ENCODE peak calls at places on chromosomes 7 and 10, in ten cellular contexts. One of them, this sample, is unnamed.

GRCh38 chr7:44278451-44279161 is 46.8 kb downstream of the CAMK2B start:
- DNase-seq in fibroblast of lung: peak; percentile 20
- DNase-seq in HCT116: no peak
- DNase-seq in colonic mucosa: no peak
- DNase-seq in endodermal cell: peak; percentile 32
- DNase-seq in kidney: peak; percentile 40
- DNase-seq in astrocyte: peak; percentile 11
- DNase-seq in DND-41: no peak
- DNase-seq in H9: peak; percentile 18
- DNase-seq in PC-3: no peak
- DNase-seq in this sample: no peak

GRCh38 chr10:121865554-121865953 is 62.3 kb downstream of the ATE1 start:
- DNase-seq in kidney: no peak
- DNase-seq in fibroblast of lung: no peak
- DNase-seq in DND-41: no peak
- DNase-seq in colonic mucosa: no peak
- DNase-seq in H9: no peak
- DNase-seq in astrocyte: no peak
- DNase-seq in endodermal cell: no peak
- DNase-seq in PC-3: no peak
- DNase-seq in HCT116: no peak
- DNase-seq in this sample: no peak

GRCh38 chr7:4794591-4795350 is 19.3 kb downstream of the AP5Z1 start:
- DNase-seq in PC-3: peak; percentile 35
- DNase-seq in HCT116: no peak
- DNase-seq in colonic mucosa: no peak
- DNase-seq in kidney: no peak
- DNase-seq in endodermal cell: peak; percentile 66
- DNase-seq in DND-41: no peak
- DNase-seq in astrocyte: peak; percentile 83
- DNase-seq in H9: peak; percentile 73
- DNase-seq in fibroblast of lung: peak; percentile 87
- DNase-seq in this sample: no peak

GRCh38 chr7:19713676-19714075 is 4.8 kb upstream of the POLR1F start:
- DNase-seq in PC-3: peak; percentile 82
- DNase-seq in DND-41: peak; percentile 42
- DNase-seq in colonic mucosa: no peak
- DNase-seq in HCT116: peak; percentile 51
- DNase-seq in kidney: no peak
- DNase-seq in fibroblast of lung: peak; percentile 39
- DNase-seq in endodermal cell: peak; percentile 67
- DNase-seq in H9: no peak
- DNase-seq in astrocyte: peak; percentile 25
- DNase-seq in this sample: peak; percentile 21

GRCh38 chr10:88934900-88935672 is 17.5 kb downstream of the ACTA2 start:
- DNase-seq in kidney: peak; percentile 78
- DNase-seq in DND-41: peak; percentile 73
- DNase-seq in fibroblast of lung: peak; percentile 76
- DNase-seq in H9: peak; percentile 76
- DNase-seq in colonic mucosa: peak; percentile 78
- DNase-seq in astrocyte: peak; percentile 62
- DNase-seq in endodermal cell: peak; percentile 84
- DNase-seq in HCT116: peak; percentile 77
- DNase-seq in PC-3: peak; percentile 79
- DNase-seq in this sample: peak; percentile 82

GRCh38 chr10:86255405-86256251 is 111.0 kb downstream of the GRID1 start:
- DNase-seq in astrocyte: no peak
- DNase-seq in HCT116: no peak
- DNase-seq in H9: peak; percentile 16
- DNase-seq in endodermal cell: peak; percentile 32
- DNase-seq in kidney: no peak
- DNase-seq in colonic mucosa: peak; percentile 11
- DNase-seq in PC-3: no peak
- DNase-seq in fibroblast of lung: no peak
- DNase-seq in DND-41: no peak
- DNase-seq in this sample: no peak

GRCh38 chr10:127142141-127142540 is 54.2 kb downstream of the INSYN2A start:
- DNase-seq in PC-3: no peak
- DNase-seq in endodermal cell: no peak
- DNase-seq in DND-41: peak; percentile 65
- DNase-seq in astrocyte: no peak
- DNase-seq in fibroblast of lung: no peak
- DNase-seq in HCT116: no peak
- DNase-seq in H9: no peak
- DNase-seq in colonic mucosa: no peak
- DNase-seq in kidney: no peak
- DNase-seq in this sample: peak; percentile 24

GRCh38 chr7:8005279-8005678 is 36.7 kb downstream of the GLCCI1 start:
- DNase-seq in DND-41: no peak
- DNase-seq in astrocyte: no peak
- DNase-seq in HCT116: no peak
- DNase-seq in PC-3: no peak
- DNase-seq in fibroblast of lung: no peak
- DNase-seq in H9: no peak
- DNase-seq in kidney: no peak
- DNase-seq in colonic mucosa: no peak
- DNase-seq in endodermal cell: no peak
- DNase-seq in this sample: no peak

GRCh38 chr7:33040803-33041516 is 21.6 kb downstream of the NT5C3A start:
- DNase-seq in H9: no peak
- DNase-seq in fibroblast of lung: no peak
- DNase-seq in PC-3: peak; percentile 86
- DNase-seq in HCT116: no peak
- DNase-seq in astrocyte: no peak
- DNase-seq in colonic mucosa: peak; percentile 85
- DNase-seq in kidney: no peak
- DNase-seq in DND-41: no peak
- DNase-seq in endodermal cell: no peak
- DNase-seq in this sample: peak; percentile 90

GRCh38 chr7:22083711-22084289 is 138.1 kb upstream of the CDCA7L start:
- DNase-seq in astrocyte: peak; percentile 18
- DNase-seq in PC-3: peak; percentile 5
- DNase-seq in DND-41: no peak
- DNase-seq in H9: no peak
- DNase-seq in kidney: no peak
- DNase-seq in endodermal cell: no peak
- DNase-seq in HCT116: no peak
- DNase-seq in fibroblast of lung: peak; percentile 24
- DNase-seq in colonic mucosa: no peak
- DNase-seq in this sample: no peak

GRCh38 chr10:78688945-78689935 is 379.5 kb upstream of the ZMIZ1 start:
- DNase-seq in colonic mucosa: no peak
- DNase-seq in kidney: no peak
- DNase-seq in endodermal cell: peak; percentile 41
- DNase-seq in H9: no peak
- DNase-seq in HCT116: no peak
- DNase-seq in PC-3: no peak
- DNase-seq in fibroblast of lung: no peak
- DNase-seq in DND-41: no peak
- DNase-seq in astrocyte: no peak
- DNase-seq in this sample: no peak

GRCh38 chr10:55065185-55065584 is 264.2 kb upstream of the PCDH15 start:
- DNase-seq in kidney: no peak
- DNase-seq in endodermal cell: no peak
- DNase-seq in PC-3: peak; percentile 35
- DNase-seq in fibroblast of lung: no peak
- DNase-seq in HCT116: no peak
- DNase-seq in H9: no peak
- DNase-seq in astrocyte: no peak
- DNase-seq in DND-41: no peak
- DNase-seq in colonic mucosa: no peak
- DNase-seq in this sample: no peak

GRCh38 chr7:132402096-132402495 is 174.2 kb downstream of the PLXNA4 start:
- DNase-seq in H9: no peak
- DNase-seq in HCT116: no peak
- DNase-seq in DND-41: no peak
- DNase-seq in kidney: no peak
- DNase-seq in astrocyte: no peak
- DNase-seq in endodermal cell: no peak
- DNase-seq in colonic mucosa: no peak
- DNase-seq in fibroblast of lung: no peak
- DNase-seq in PC-3: no peak
- DNase-seq in this sample: no peak
- H3K9ac ChIP-seq in H9: no peak overlapping the region
- H3K9ac ChIP-seq in HCT116: no peak overlapping the region
- H3K9ac ChIP-seq in DND-41: no peak overlapping the region
- H3K9ac ChIP-seq in kidney: no peak overlapping the region
- H3K9ac ChIP-seq in astrocyte: peak overlapping the region; percentile 54
- H3K9ac ChIP-seq in endodermal cell: no peak overlapping the region
- H3K9ac ChIP-seq in colonic mucosa: no peak overlapping the region
- H3K9ac ChIP-seq in fibroblast of lung: no peak overlapping the region
- H3K9ac ChIP-seq in PC-3: no peak overlapping the region
- H3K9ac ChIP-seq in this sample: no peak overlapping the region

DNA sequence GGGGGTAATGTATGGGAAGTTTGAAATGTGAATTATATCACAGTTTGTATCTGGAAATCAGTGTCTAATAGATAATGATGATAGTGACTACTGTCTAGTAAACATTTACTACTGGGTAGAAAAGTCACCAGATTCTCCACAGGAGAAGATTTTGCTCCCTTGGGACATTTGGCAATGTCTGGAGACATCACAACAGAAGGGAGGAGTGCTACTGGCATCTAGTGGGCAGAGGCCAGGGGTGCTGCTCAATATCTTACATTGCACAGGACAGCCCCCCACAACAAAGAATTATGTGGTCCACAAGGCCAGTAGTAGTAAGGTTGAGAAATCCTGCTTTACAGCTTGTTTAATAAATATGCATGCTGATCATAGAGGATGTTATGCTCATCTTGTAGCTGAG is 92.3 kb upstream of the PRPS1L1 start:
- DNase-seq in kidney: no peak
- DNase-seq in HCT116: peak; percentile 3
- DNase-seq in DND-41: no peak
- DNase-seq in colonic mucosa: no peak
- DNase-seq in astrocyte: no peak
- DNase-seq in H9: no peak
- DNase-seq in fibroblast of lung: peak; percentile 11
- DNase-seq in PC-3: peak; percentile 38
- DNase-seq in endodermal cell: peak; percentile 61
- DNase-seq in this sample: no peak
- TF ChIP-seq CTCF in kidney: no peak
- TF ChIP-seq CTCF in HCT116: peak; percentile 35
- TF ChIP-seq CTCF in DND-41: peak; percentile 21
- TF ChIP-seq CTCF in colonic mucosa: no peak
- TF ChIP-seq CTCF in astrocyte: peak; percentile 43
- TF ChIP-seq CTCF in H9: peak; percentile 63
- TF ChIP-seq CTCF in fibroblast of lung: peak; percentile 31
- TF ChIP-seq CTCF in PC-3: peak; percentile 64
- TF ChIP-seq CTCF in endodermal cell: peak; percentile 75
- TF ChIP-seq CTCF in this sample: peak; percentile 44

DNA sequence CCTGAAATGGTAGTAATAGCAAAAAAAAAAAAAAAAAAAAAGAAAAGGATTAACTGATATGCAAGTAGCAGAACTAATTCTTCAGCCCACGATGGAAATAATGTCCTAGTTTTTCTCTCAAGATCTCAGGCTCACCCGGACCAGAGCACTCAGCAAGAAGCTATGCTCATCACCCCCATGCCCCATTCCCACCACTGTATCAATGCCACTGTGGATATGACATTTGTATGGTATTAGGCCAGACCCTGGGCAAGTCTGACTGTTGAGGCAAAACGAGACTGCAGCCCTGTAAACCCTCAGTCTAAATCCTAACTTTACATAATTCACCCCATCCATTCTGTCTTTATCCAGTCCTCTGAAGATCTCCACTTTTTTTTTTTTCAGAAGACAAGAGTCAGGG is 186.1 kb upstream of the KLF14 start:
- DNase-seq in kidney: no peak
- DNase-seq in endodermal cell: no peak
- DNase-seq in DND-41: no peak
- DNase-seq in PC-3: no peak
- DNase-seq in astrocyte: no peak
- DNase-seq in H9: no peak
- DNase-seq in colonic mucosa: no peak
- DNase-seq in HCT116: no peak
- DNase-seq in fibroblast of lung: no peak
- DNase-seq in this sample: no peak
- H3K4me1 ChIP-seq in kidney: peaks cover 71% of the 10 kb centered on the region
- H3K4me1 ChIP-seq in endodermal cell: peaks cover 6% of the 10 kb centered on the region
- H3K4me1 ChIP-seq in DND-41: peaks cover 45% of the 10 kb centered on the region
- H3K4me1 ChIP-seq in PC-3: peaks cover 71% of the 10 kb centered on the region
- H3K4me1 ChIP-seq in astrocyte: peaks cover 85% of the 10 kb centered on the region
- H3K4me1 ChIP-seq in H9: peaks cover 4% of the 10 kb centered on the region
- H3K4me1 ChIP-seq in colonic mucosa: peaks cover 9% of the 10 kb centered on the region
- H3K4me1 ChIP-seq in HCT116: peaks cover 100% of the 10 kb centered on the region
- H3K4me1 ChIP-seq in fibroblast of lung: peaks cover 71% of the 10 kb centered on the region
- H3K4me1 ChIP-seq in this sample: peaks cover 68% of the 10 kb centered on the region

GRCh38 chr7:15504376-15504775 is 57.4 kb downstream of the AGMO start:
- DNase-seq in colonic mucosa: no peak
- DNase-seq in endodermal cell: no peak
- DNase-seq in fibroblast of lung: no peak
- DNase-seq in kidney: no peak
- DNase-seq in HCT116: no peak
- DNase-seq in H9: no peak
- DNase-seq in PC-3: no peak
- DNase-seq in DND-41: no peak
- DNase-seq in astrocyte: no peak
- DNase-seq in this sample: no peak
- H3K9ac ChIP-seq in colonic mucosa: no peak overlapping the region
- H3K9ac ChIP-seq in endodermal cell: no peak overlapping the region
- H3K9ac ChIP-seq in fibroblast of lung: no peak overlapping the region
- H3K9ac ChIP-seq in kidney: no peak overlapping the region
- H3K9ac ChIP-seq in HCT116: no peak overlapping the region
- H3K9ac ChIP-seq in H9: no peak overlapping the region
- H3K9ac ChIP-seq in PC-3: no peak overlapping the region
- H3K9ac ChIP-seq in DND-41: no peak overlapping the region
- H3K9ac ChIP-seq in astrocyte: no peak overlapping the region
- H3K9ac ChIP-seq in this sample: no peak overlapping the region

DNA sequence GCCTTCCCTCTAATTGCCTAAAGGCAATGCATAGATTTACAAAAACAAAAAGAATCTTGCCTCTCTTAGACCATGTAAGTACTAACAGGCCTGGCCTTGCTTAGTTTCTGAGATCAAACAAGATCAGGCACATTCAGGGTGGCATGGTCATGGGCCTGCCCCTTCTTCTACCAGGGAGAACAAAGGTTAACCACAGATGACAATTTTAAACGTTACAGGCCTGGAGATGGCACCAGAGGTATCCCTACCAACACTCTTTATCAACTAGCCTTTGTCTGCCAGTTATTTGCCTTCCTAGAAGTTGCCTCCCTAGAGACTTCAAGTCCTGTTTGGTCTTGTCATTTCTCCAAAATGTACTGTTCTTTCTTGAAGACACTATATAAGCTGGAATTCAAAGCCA is 252.6 kb downstream of the DOCK4 start:
- DNase-seq in HCT116: no peak
- DNase-seq in colonic mucosa: no peak
- DNase-seq in endodermal cell: peak; percentile 58
- DNase-seq in kidney: no peak
- DNase-seq in DND-41: peak; percentile 55
- DNase-seq in fibroblast of lung: no peak
- DNase-seq in PC-3: peak; percentile 48
- DNase-seq in H9: no peak
- DNase-seq in astrocyte: no peak
- DNase-seq in this sample: peak; percentile 92
- TF ChIP-seq CTCF in HCT116: no peak
- TF ChIP-seq CTCF in colonic mucosa: no peak
- TF ChIP-seq CTCF in endodermal cell: peak; percentile 62
- TF ChIP-seq CTCF in kidney: no peak
- TF ChIP-seq CTCF in DND-41: peak; percentile 55
- TF ChIP-seq CTCF in fibroblast of lung: no peak
- TF ChIP-seq CTCF in PC-3: peak; percentile 25
- TF ChIP-seq CTCF in H9: no peak
- TF ChIP-seq CTCF in astrocyte: no peak
- TF ChIP-seq CTCF in this sample: peak; percentile 58